ENCODE peak calls at places on chromosomes 11 and 22, in eight cellular contexts. C is HCT116, J is HL-60, F is K562, L is breast epithelium, I is spleen, D is GM23338, K is endothelial cell of umbilical vein. X is an unnamed sample.

GRCh38 chr22:29517215-29517908 is 36.2 kb downstream of the THOC5 start:
- DNase-seq in K (no peak), F (no peak), L (peak), I (peak), C (no peak), D (no peak), J (no peak), X (peak)

GRCh38 chr22:30946354-30946753 is 22.2 kb downstream of the MORC2 start:
- DNase-seq in L (no peak), F (no peak), C (no peak), I (no peak), J (no peak), K (no peak), D (no peak), X (no peak)

GRCh38 chr11:121426476-121427454 is 25.3 kb upstream of the SORL1 start:
- DNase-seq in F (peak), L (no peak), J (no peak), K (no peak), D (peak), C (peak), I (peak), X (peak)

GRCh38 chr22:42066937-42067336 is 3.7 kb downstream of the NAGA start:
- DNase-seq in D (no peak), I (peak), J (no peak), C (no peak), K (no peak), L (no peak), F (no peak), X (no peak)

GRCh38 chr11:100851129-100851528 is 164.0 kb downstream of the ARHGAP42 start:
- DNase-seq in C (peak), D (no peak), K (no peak), L (no peak), I (no peak), J (no peak), F (no peak), X (no peak)

GRCh38 chr11:91100432-91100831 is 877.6 kb upstream of the CHORDC1 start:
- DNase-seq in D (no peak), L (no peak), F (no peak), C (no peak), J (no peak), K (no peak), I (no peak), X (no peak)

GRCh38 chr11:69840371-69841169 is 21.4 kb upstream of the FGF3 start:
- DNase-seq in D (no peak), J (no peak), L (no peak), C (peak), K (no peak), I (peak), F (no peak), X (no peak)

GRCh38 chr11:1847941-1848639 is 4.8 kb upstream of the LSP1 start:
- DNase-seq in I (peak), D (no peak), J (no peak), C (no peak), K (no peak), F (no peak), L (no peak), X (no peak)

GRCh38 chr11:44561275-44561781 is 4.1 kb upstream of the CD82 start:
- DNase-seq in K (no peak), D (no peak), I (no peak), F (no peak), L (no peak), J (no peak), C (no peak), X (no peak)

GRCh38 chr22:37601540-37602442 is 6.8 kb upstream of the GGA1 start:
- DNase-seq in J (no peak), I (no peak), K (peak), C (peak), L (peak), D (peak), F (no peak), X (peak)

GRCh38 chr11:112564228-112564955 is 303.7 kb upstream of the PLET1 start:
- DNase-seq in K (no peak), L (peak), C (no peak), F (no peak), D (no peak), J (no peak), I (no peak), X (no peak)

GRCh38 chr11:45079943-45080719 is 66.3 kb upstream of the PRDM11 start:
- DNase-seq in C (no peak), L (peak), J (peak), D (no peak), K (no peak), F (no peak), I (peak), X (peak)

GRCh38 chr11:35043933-35044332 is 95.0 kb upstream of the CD44 start:
- DNase-seq in D (no peak), J (no peak), C (no peak), L (no peak), K (no peak), I (no peak), F (no peak), X (no peak)

GRCh38 chr11:8263769-8264410 is at the start of gene LMO1:
- DNase-seq in L (peak), J (peak), F (peak), C (peak), K (peak), D (peak), I (peak), X (peak)
- TF ChIP-seq POLR2AphosphoS5 in L (no peak), J (no peak), F (no peak), C (no peak), K (no peak), D (no peak), I (no peak), X (no peak)

GRCh38 chr11:23359297-23359696 is 499.0 kb upstream of the CCDC179 start:
- DNase-seq in L (no peak), K (peak), F (no peak), J (no peak), C (no peak), I (no peak), D (no peak), X (no peak)

DNA sequence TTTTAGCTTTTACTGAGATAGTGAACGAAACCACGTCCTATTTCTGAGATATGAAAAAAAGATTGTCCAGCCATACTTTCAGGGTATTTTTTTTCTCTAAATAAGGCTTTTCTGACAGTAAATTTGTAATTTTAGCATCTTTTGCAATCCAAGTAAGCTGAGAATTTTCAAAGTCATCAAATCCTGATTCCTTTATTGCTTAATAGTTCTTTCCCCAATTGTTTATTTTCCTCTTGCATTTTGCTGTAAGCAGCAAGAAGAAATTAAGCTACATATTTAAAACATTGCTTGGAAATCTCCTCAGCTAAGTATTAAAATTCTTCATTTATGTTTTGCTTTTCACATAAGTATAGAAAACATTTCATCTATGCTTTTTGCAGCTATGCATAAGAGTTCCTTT is 493.3 kb upstream of the CCDC179 start:
- DNase-seq in I (no peak), J (no peak), D (no peak), K (no peak), L (no peak), C (no peak), F (no peak), X (no peak)
- H3K4me3 ChIP-seq in I (no peak), J (no peak), D (no peak), K (no peak), L (no peak), C (no peak), F (no peak), X (no peak)

GRCh38 chr11:62501432-62501891 is 45.1 kb downstream of the AHNAK start:
- DNase-seq in C (no peak), L (peak), I (no peak), K (peak), D (no peak), F (no peak), J (no peak), X (peak)
- TF ChIP-seq POLR2AphosphoS5 in C (no peak), L (peak), I (no peak), K (no peak), D (no peak), F (no peak), J (no peak), X (no peak)

DNA sequence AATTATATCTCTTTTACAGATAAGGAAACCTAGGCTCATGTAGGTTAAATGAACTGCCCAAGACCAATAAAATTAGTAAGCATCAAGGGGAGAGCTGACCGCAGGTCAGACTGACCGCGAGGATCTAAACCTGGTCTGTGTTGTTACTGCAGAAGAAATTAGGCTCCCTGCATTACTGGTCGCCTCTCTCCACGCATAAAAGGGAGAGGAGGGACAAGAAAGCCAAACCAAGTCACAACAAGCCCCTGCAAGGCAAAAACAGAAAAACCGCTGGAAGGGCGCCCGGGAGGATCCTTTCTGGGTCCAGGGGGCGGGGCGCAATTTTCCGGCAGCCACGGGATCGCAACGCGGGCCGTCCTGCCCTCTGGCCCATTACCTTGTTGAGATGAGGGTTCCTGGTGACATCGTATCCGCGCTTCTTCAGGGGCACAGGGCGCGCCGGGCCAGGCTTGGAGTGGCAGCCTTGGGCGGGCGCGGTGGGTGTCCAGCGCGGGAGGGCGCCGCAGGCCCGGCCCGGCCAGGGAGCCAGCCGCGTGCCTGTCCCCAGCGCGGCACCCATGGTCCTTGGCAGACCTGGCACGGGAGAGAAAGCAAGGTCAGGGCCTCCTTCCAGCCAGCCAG is 920 bp downstream of the ME3 start:
- DNase-seq in C (no peak), L (peak), K (peak), J (no peak), F (no peak), D (peak), I (peak), X (peak)
- H3K4me3 ChIP-seq in C (peak), L (peak), K (peak), J (peak), F (no peak), D (peak), I (peak), X (peak)

GRCh38 chr22:35329114-35329847 is 29.6 kb downstream of the TOM1 start:
- DNase-seq in L (no peak), K (no peak), C (no peak), D (no peak), F (no peak), J (peak), I (no peak), X (no peak)

GRCh38 chr22:35333220-35333619 is 33.5 kb downstream of the TOM1 start:
- DNase-seq in C (no peak), K (no peak), J (no peak), F (no peak), I (no peak), D (no peak), L (no peak), X (no peak)

GRCh38 chr22:35328472-35328885 is 28.8 kb downstream of the TOM1 start:
- DNase-seq in D (no peak), K (peak), C (no peak), J (peak), L (no peak), I (peak), F (no peak), X (peak)

GRCh38 chr22:35327690-35328471 is 28.2 kb downstream of the TOM1 start:
- DNase-seq in F (no peak), J (no peak), K (no peak), C (no peak), I (peak), D (no peak), L (no peak), X (no peak)

GRCh38 chr22:35330258-35330861 is 30.7 kb downstream of the TOM1 start:
- DNase-seq in L (no peak), J (peak), K (peak), I (peak), C (no peak), F (no peak), D (no peak), X (peak)
- TF ChIP-seq POLR2AphosphoS5 in L (peak), J (peak), K (peak), I (peak), C (no peak), F (no peak), D (no peak), X (peak)

DNA sequence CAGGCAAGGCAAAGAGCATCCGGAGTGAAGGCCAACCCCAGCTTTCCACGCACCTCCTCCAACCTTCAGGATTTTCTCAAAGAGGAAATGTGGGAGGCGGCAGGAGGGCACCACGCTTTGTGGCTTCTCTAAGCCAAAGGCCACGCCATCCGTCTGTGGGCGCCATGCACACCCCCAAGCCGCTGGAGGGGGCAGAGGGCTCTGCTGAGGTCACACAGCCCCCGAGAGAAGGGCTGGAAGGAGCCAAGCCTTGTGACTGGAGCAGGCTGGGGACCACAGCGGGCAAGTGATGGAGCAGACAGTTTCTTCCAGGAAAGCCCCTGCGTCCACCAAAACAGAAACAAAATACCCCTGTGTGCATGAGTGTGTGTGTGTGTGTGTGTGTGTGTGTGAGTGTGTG is 527.4 kb downstream of the BRD1 start:
- DNase-seq in F (no peak), L (peak), J (no peak), I (peak), K (no peak), D (no peak), C (no peak), X (no peak)
- H3K4me3 ChIP-seq in F (no peak), L (no peak), J (no peak), I (no peak), K (no peak), D (no peak), C (no peak), X (no peak)

GRCh38 chr11:6251990-6252473 is 7.6 kb upstream of the CCKBR start:
- DNase-seq in D (no peak), L (no peak), K (peak), I (no peak), C (no peak), F (peak), J (no peak), X (peak)
- TF ChIP-seq POLR2AphosphoS5 in D (no peak), L (no peak), K (no peak), I (no peak), C (no peak), F (peak), J (no peak), X (peak)